ENCODE peak calls at places on chromosomes 16 and 17, in seven cellular contexts. A, J, M, D, X, Q and V are unnamed samples.
A peak's percentile ranks its signal among the peaks of the same experiment; 100 is the strongest.

GRCh38 chr16:11356573-11357331 is 11.5 kb downstream of the RMI2 start:
- DNase-seq in A (peak; percentile 83), J (no peak), M (peak; percentile 81), D (peak; percentile 36), X (peak; percentile 50), Q (peak; percentile 65), V (peak; percentile 77)

GRCh38 chr16:80287674-80288073 is 253.1 kb upstream of the DYNLRB2 start:
- DNase-seq in A (no peak), J (no peak), M (no peak), D (no peak), X (no peak), Q (no peak), V (no peak)

GRCh38 chr17:81652901-81653771 is 3.2 kb downstream of the PDE6G start:
- DNase-seq in A (no peak), J (no peak), M (no peak), D (no peak), X (peak; percentile 33), Q (no peak), V (peak; percentile 17)

GRCh38 chr17:45093444-45094110 is 32.5 kb downstream of the NMT1 start:
- DNase-seq in A (no peak), J (no peak), M (no peak), D (no peak), X (no peak), Q (no peak), V (no peak)

GRCh38 chr17:73142763-73143395 is 21.9 kb upstream of the SSTR2 start:
- DNase-seq in A (no peak), J (peak; percentile 40), M (no peak), D (no peak), X (no peak), Q (peak; percentile 24), V (no peak)

GRCh38 chr16:49474741-49475140 is 101.1 kb downstream of the C16orf78 start:
- DNase-seq in A (peak; percentile 14), J (no peak), M (no peak), D (no peak), X (no peak), Q (no peak), V (no peak)

GRCh38 chr17:40004712-40005111 is 10.5 kb upstream of the CSF3 start:
- DNase-seq in A (no peak), J (no peak), M (no peak), D (no peak), X (no peak), Q (no peak), V (no peak)

GRCh38 chr17:76537578-76538280 is at the start of gene CYGB:
- DNase-seq in A (peak; percentile 59), J (no peak), M (no peak), D (no peak), X (no peak), Q (no peak), V (peak; percentile 40)

GRCh38 chr17:67399676-67400075 is 22.6 kb downstream of the PITPNC1 start:
- DNase-seq in A (no peak), J (no peak), M (no peak), D (no peak), X (no peak), Q (no peak), V (no peak)

GRCh38 chr17:7825206-7825980 is 8.6 kb upstream of the KDM6B start:
- DNase-seq in A (no peak), J (no peak), M (no peak), D (no peak), X (no peak), Q (peak; percentile 65), V (peak; percentile 50)

GRCh38 chr17:47810200-47810821 is 11.3 kb downstream of the OSBPL7 start:
- DNase-seq in A (peak; percentile 75), J (peak; percentile 98), M (peak; percentile 82), D (no peak), X (peak; percentile 56), Q (peak; percentile 69), V (peak; percentile 28)

GRCh38 chr17:40490289-40490853 is 11.1 kb downstream of the TNS4 start:
- DNase-seq in A (no peak), J (peak; percentile 82), M (no peak), D (no peak), X (no peak), Q (peak; percentile 23), V (peak; percentile 55)

GRCh38 chr16:86549076-86549892 is 5.8 kb downstream of the MTHFSD start:
- DNase-seq in A (no peak), J (no peak), M (no peak), D (no peak), X (no peak), Q (no peak), V (no peak)

GRCh38 chr17:44636562-44636961 is 19.7 kb upstream of the MEIOC start:
- DNase-seq in A (no peak), J (peak; percentile 45), M (no peak), D (no peak), X (no peak), Q (no peak), V (peak; percentile 77)

GRCh38 chr16:50274771-50275415 is 8.5 kb downstream of the ADCY7 start:
- DNase-seq in A (no peak), J (no peak), M (no peak), D (no peak), X (no peak), Q (no peak), V (no peak)

GRCh38 chr16:2520097-2520783 is at the start of gene AMDHD2:
- DNase-seq in A (peak; percentile 95), J (peak; percentile 65), M (peak; percentile 91), D (no peak), X (peak; percentile 94), Q (peak; percentile 97), V (peak; percentile 95)

DNA sequence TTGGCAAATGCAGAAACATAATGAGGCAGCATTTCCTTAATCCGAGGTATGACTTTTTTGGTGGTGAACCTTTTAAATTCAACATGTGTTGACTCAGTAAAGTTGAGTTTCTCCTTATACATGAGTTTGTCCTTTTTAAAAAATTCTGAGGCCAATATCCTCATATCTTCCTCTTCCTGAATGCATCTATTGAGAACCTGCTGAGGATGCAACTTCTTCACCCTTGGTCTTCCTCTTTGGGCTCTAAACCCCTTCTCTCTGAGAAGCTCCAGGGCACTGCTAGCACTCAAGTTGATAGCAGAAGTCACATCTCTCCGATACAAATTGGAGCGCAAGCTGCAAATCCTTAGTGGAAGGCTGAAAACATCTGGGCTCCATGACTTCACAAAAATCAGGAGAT is 3.3 kb downstream of the SLFN14 start:
- DNase-seq in A (no peak), J (no peak), M (no peak), D (no peak), X (no peak), Q (no peak), V (no peak)
- H3K27me3 ChIP-seq in A (peaks cover 6% of the 10 kb centered on the region), J (peaks cover 2% of the 10 kb centered on the region), M (no peaks in the 10 kb centered on the region), D (no peaks in the 10 kb centered on the region), X (no peaks in the 10 kb centered on the region), Q (peaks cover 5% of the 10 kb centered on the region), V (peaks cover 15% of the 10 kb centered on the region)

GRCh38 chr16:20363191-20363590 is 10.7 kb upstream of the UMOD start:
- DNase-seq in A (no peak), J (no peak), M (no peak), D (no peak), X (no peak), Q (no peak), V (no peak)

GRCh38 chr16:20355114-20355782 is 2.7 kb upstream of the UMOD start:
- DNase-seq in A (no peak), J (no peak), M (no peak), D (no peak), X (no peak), Q (no peak), V (no peak)

GRCh38 chr16:20364051-20364450 is 11.5 kb upstream of the UMOD start:
- DNase-seq in A (no peak), J (no peak), M (no peak), D (no peak), X (no peak), Q (no peak), V (no peak)

DNA sequence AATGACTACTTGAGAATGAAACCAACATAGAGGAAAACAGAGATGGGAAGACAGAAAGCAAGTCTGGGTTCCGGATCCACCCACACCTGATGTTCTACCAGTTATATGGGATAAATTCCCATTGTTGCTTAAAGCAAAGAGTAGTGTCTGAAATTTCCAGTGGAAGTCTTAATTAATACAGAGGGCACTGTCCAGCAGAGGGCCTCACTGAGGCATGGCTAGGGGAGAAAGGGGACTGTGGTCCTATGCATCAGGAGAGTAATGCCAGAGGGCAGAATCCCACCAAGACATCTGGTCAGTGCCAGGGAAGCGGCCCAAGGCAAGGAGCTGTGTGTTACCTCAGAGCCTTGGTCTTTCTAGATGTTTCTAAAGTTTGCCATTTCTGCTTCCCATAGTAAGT is 7.5 kb upstream of the UMOD start:
- DNase-seq in A (no peak), J (no peak), M (no peak), D (no peak), X (no peak), Q (no peak), V (peak; percentile 47)
- TF ChIP-seq CTCF in A (peak; percentile 13), J (no peak), M (no peak), D (peak; percentile 71), X (no peak), Q (no peak), V (peak; percentile 15)

GRCh38 chr17:31250229-31250628 is 46.8 kb downstream of the OMG start:
- DNase-seq in A (no peak), J (no peak), M (no peak), D (no peak), X (no peak), Q (no peak), V (no peak)

GRCh38 chr17:31248986-31249385 is 48.1 kb downstream of the OMG start:
- DNase-seq in A (no peak), J (peak; percentile 63), M (no peak), D (no peak), X (no peak), Q (no peak), V (no peak)

GRCh38 chr17:31251618-31252328 is 45.3 kb downstream of the OMG start:
- DNase-seq in A (no peak), J (no peak), M (no peak), D (no peak), X (no peak), Q (no peak), V (no peak)

GRCh38 chr17:31251075-31251474 is 46.0 kb downstream of the OMG start:
- DNase-seq in A (no peak), J (no peak), M (no peak), D (no peak), X (no peak), Q (no peak), V (peak; percentile 27)

DNA sequence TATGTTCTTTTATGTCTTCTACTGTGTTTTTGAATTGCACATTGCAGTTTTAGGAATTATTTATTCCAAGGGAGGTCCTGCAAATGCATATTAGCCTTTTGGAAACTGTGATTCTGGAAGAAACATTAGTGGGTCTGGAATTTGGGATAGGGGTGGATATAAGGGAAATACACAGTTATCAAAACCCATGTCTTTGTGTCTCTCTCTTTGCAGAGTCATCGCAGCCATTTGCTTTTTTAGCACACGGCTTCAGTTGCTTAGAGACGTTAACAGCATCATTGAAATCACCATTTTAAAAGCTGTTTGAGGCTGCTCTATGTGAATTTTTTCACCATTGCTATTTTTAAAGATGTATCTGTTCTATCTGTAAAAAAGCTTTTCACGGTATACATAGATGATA is 47.3 kb downstream of the OMG start:
- DNase-seq in A (no peak), J (no peak), M (no peak), D (no peak), X (no peak), Q (no peak), V (no peak)
- H3K36me3 ChIP-seq in A (peaks cover 41% of the 10 kb centered on the region), J (no peaks in the 10 kb centered on the region), M (peaks cover 35% of the 10 kb centered on the region), D (no peaks in the 10 kb centered on the region), X (no peaks in the 10 kb centered on the region), Q (peaks cover 4% of the 10 kb centered on the region), V (peaks cover 15% of the 10 kb centered on the region)

DNA sequence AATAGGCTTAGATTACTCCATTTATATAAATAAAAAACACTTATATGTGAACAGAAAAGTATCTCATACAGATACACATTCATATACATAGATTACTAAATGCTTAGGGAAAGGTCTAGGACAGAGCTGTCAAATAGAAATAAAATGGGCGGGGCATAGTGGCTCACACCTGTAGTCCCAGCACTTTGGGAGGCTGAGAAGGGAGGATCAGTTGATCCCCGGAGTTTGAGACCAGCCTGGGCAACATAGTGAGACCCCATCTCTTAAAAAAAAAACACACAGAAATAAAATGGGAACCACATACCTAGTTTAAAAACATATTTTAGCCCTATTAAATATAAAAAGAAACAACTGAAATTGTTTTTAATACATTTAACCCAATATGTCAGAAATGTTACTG is 58.9 kb downstream of the CFDP1 start:
- DNase-seq in A (no peak), J (no peak), M (no peak), D (no peak), X (no peak), Q (no peak), V (no peak)
- H3K27me3 ChIP-seq in A (no peaks in the 10 kb centered on the region), J (no peaks in the 10 kb centered on the region), M (no peaks in the 10 kb centered on the region), D (no peaks in the 10 kb centered on the region), X (no peaks in the 10 kb centered on the region), Q (no peaks in the 10 kb centered on the region), V (no peaks in the 10 kb centered on the region)